ENCODE peak calls at places on chromosomes 3 and 15, in four cellular contexts. P is MM.1S; X is suprapubic skin; W is CD8-positive, alpha-beta T cell. R is an unnamed sample.

GRCh38 chr3:153880493-153880892 is 240.7 kb upstream of the ARHGEF26 start:
- DNase-seq in P (no peak), X (no peak), W (no peak), R (no peak)

GRCh38 chr15:41160639-41161315 is 44.7 kb upstream of the INO80 start:
- DNase-seq in P (no peak), X (no peak), W (no peak), R (no peak)

GRCh38 chr3:158102660-158103085 is 3.5 kb downstream of the SHOX2 start:
- DNase-seq in P (no peak), X (no peak), W (no peak), R (no peak)

GRCh38 chr3:156359337-156359736 is 195.6 kb downstream of the SSR3 start:
- DNase-seq in P (no peak), X (no peak), W (no peak), R (no peak)

GRCh38 chr3:165619077-165619476 is 218.1 kb downstream of the BCHE start:
- DNase-seq in P (no peak), X (no peak), W (no peak), R (no peak)

GRCh38 chr3:178966299-178967183 is 105.1 kb downstream of the ZMAT3 start:
- DNase-seq in P (peak; percentile 77), X (no peak), W (no peak), R (peak; percentile 59)

GRCh38 chr3:158727499-158728377 is 4.5 kb downstream of the RARRES1 start:
- DNase-seq in P (peak; percentile 81), X (no peak), W (peak; percentile 15), R (peak; percentile 73)

GRCh38 chr3:170488802-170489201 is 70.1 kb downstream of the CLDN11 start:
- DNase-seq in P (no peak), X (no peak), W (no peak), R (no peak)

GRCh38 chr3:46097691-46098241 is 70.5 kb upstream of the XCR1 start:
- DNase-seq in P (no peak), X (no peak), W (no peak), R (peak; percentile 77)

GRCh38 chr3:192467230-192468186 is 259.8 kb downstream of the FGF12 start:
- DNase-seq in P (peak; percentile 77), X (no peak), W (peak; percentile 12), R (peak; percentile 58)

GRCh38 chr3:135077186-135077585 is 282.1 kb downstream of the EPHB1 start:
- DNase-seq in P (no peak), X (no peak), W (no peak), R (no peak)

GRCh38 chr3:42803800-42804112 is 534 bp downstream of the HIGD1A start:
- DNase-seq in P (peak; percentile 43), X (no peak), W (no peak), R (peak; percentile 68)

GRCh38 chr3:150538324-150539208 is 7.7 kb downstream of the SERP1 start:
- DNase-seq in P (no peak), X (no peak), W (no peak), R (no peak)

GRCh38 chr15:88613074-88613944 is 7.8 kb upstream of the AEN start:
- DNase-seq in P (no peak), X (no peak), W (no peak), R (peak; percentile 51)

GRCh38 chr3:122636697-122637096 is 43.9 kb upstream of the PARP14 start:
- DNase-seq in P (no peak), X (no peak), W (no peak), R (no peak)

GRCh38 chr3:174122411-174122810 is 724.9 kb downstream of the NLGN1 start:
- DNase-seq in P (no peak), X (no peak), W (no peak), R (no peak)

GRCh38 chr3:17629400-17629799 is 113.0 kb downstream of the TBC1D5 start:
- DNase-seq in P (no peak), X (no peak), W (no peak), R (no peak)

GRCh38 chr3:71478568-71478967 is 105.0 kb downstream of the FOXP1 start:
- DNase-seq in P (no peak), X (no peak), W (peak; percentile 36), R (no peak)

GRCh38 chr3:174355505-174355904 is 503.6 kb upstream of the NAALADL2 start:
- DNase-seq in P (peak; percentile 54), X (no peak), W (no peak), R (peak; percentile 16)

GRCh38 chr3:182183716-182184430 is 472.1 kb downstream of the SOX2 start:
- DNase-seq in P (no peak), X (no peak), W (no peak), R (no peak)

GRCh38 chr3:179436517-179436916 is 14.8 kb downstream of the GNB4 start:
- DNase-seq in P (no peak), X (no peak), W (no peak), R (no peak)

GRCh38 chr15:62323353-62323752 is 158.3 kb upstream of the C2CD4B start:
- DNase-seq in P (no peak), X (no peak), W (no peak), R (no peak)

GRCh38 chr3:65953301-65953812 is 85.4 kb downstream of the MAGI1 start:
- DNase-seq in P (peak; percentile 52), X (peak; percentile 65), W (no peak), R (no peak)

GRCh38 chr3:112761062-112761638 is 85.5 kb downstream of the CD200R1L start:
- DNase-seq in P (peak; percentile 32), X (no peak), W (no peak), R (no peak)

GRCh38 chr3:129738189-129738588 is 131.7 kb upstream of the PLXND1 start:
- DNase-seq in P (no peak), X (no peak), W (no peak), R (no peak)

GRCh38 chr3:36201546-36201945 is 178.8 kb upstream of the STAC start:
- DNase-seq in P (no peak), X (no peak), W (no peak), R (no peak)

GRCh38 chr3:135982404-135982761 is 16.9 kb downstream of the PPP2R3A start:
- DNase-seq in P (no peak), X (no peak), W (no peak), R (no peak)

GRCh38 chr3:191774485-191774884 is 313.5 kb downstream of the PYDC2 start:
- DNase-seq in P (no peak), X (no peak), W (no peak), R (no peak)

GRCh38 chr3:26624209-26624775 is 1.7 kb downstream of the LRRC3B start:
- DNase-seq in P (no peak), X (no peak), W (no peak), R (no peak)

GRCh38 chr3:15361494-15362214 is 29.3 kb upstream of the SH3BP5 start:
- DNase-seq in P (no peak), X (no peak), W (no peak), R (peak; percentile 95)

GRCh38 chr15:70690491-70691281 is 72.7 kb downstream of the UACA start:
- DNase-seq in P (no peak), X (no peak), W (no peak), R (no peak)

GRCh38 chr15:40249477-40250303 is 10.8 kb downstream of the PAK6 start:
- DNase-seq in P (no peak), X (peak; percentile 54), W (no peak), R (no peak)

GRCh38 chr3:142276780-142277179 is 51.4 kb upstream of the GK5 start:
- DNase-seq in P (no peak), X (no peak), W (no peak), R (no peak)

GRCh38 chr3:169147246-169148008 is 516.1 kb downstream of the MECOM start:
- DNase-seq in P (peak; percentile 58), X (peak; percentile 53), W (no peak), R (no peak)

GRCh38 chr3:12659316-12660015 is 4.5 kb downstream of the RAF1 start:
- DNase-seq in P (no peak), X (no peak), W (no peak), R (no peak)

GRCh38 chr3:126134219-126134975 is 46.0 kb downstream of the ALDH1L1 start:
- DNase-seq in P (peak; percentile 55), X (peak; percentile 76), W (peak; percentile 20), R (peak; percentile 45)
- TF ChIP-seq CTCF in P (peak; percentile 78), X (peak; percentile 83), W (peak; percentile 48), R (peak; percentile 73)

DNA sequence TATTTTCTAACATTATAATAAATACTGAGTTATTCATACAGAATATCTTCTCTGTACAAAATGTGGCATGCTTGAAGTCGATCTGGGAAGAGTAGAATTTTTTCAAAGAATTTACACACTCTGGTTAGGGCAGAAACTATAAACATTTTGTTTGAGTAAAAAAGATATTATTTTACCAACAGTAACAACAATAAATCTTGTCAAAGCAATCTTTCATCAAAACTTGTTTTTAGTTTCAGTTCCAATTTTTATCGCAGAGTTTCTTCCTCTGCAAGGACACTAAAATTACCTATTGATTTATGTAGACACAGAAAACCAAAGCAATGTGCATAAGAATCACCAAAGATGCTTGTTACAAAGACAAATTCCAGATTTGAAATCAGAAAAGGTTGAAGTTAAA is 62.0 kb downstream of the CGGBP1 start:
- DNase-seq in P (no peak), X (no peak), W (no peak), R (no peak)
- H3K4me3 ChIP-seq in P (no peak overlapping the region), X (no peak overlapping the region), W (no peak overlapping the region), R (peak overlapping the region; percentile 22)

DNA sequence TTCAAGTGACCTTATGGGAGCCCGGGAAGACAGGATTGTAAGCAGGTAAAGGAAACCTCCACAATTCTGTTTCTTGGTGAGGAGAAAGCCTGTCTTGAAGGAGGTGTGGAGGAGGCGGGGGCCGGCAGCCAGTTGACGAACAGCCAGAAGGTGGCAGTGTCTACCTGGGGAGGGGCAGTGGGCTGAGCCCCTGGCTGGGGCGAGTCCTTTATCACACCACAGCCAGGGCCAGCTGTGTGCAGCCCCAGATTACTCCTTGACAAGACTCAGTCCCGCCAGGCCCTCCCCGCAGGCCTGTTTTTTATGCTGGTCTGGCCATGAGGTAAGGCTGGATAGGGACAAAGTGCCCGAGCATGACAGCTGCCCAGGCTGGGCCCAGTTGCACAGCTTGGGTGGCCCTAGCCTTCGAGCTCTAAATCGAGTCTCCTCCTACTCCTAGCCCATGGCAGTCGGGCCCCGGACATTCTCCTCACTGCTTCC is 40.9 kb upstream of the IDH2 start:
- DNase-seq in P (peak; percentile 70), X (no peak), W (peak; percentile 25), R (peak; percentile 86)
- TF ChIP-seq CTCF in P (peak; percentile 88), X (no peak), W (peak; percentile 70), R (peak; percentile 85)

DNA sequence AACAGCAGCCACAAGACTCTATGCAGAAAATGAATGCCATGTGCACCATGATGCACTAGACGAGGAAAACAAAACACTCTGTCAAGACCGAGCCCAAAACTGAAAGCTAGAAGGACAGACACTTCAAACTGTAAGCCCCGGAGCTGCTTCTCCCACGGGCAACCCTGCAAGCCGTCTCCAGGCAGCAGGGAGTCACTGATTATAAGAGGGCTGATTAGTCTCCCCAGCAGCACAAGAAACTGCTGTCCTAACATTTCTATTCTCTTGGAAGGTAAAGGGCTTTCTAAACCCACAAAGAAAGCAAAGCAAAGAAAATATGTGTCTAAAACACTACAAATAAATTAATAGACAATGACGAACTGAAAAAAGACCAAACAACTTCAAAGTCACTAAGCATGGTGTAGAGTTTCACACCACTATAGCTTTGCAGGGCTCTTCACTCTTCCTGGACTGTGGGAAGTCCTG is 15.5 kb downstream of the TBC1D2B start:
- DNase-seq in P (peak; percentile 82), X (no peak), W (no peak), R (peak; percentile 80)
- H3K4me3 ChIP-seq in P (peak overlapping the region; percentile 60), X (peak overlapping the region; percentile 24), W (peak overlapping the region; percentile 25), R (peak overlapping the region; percentile 48)

DNA sequence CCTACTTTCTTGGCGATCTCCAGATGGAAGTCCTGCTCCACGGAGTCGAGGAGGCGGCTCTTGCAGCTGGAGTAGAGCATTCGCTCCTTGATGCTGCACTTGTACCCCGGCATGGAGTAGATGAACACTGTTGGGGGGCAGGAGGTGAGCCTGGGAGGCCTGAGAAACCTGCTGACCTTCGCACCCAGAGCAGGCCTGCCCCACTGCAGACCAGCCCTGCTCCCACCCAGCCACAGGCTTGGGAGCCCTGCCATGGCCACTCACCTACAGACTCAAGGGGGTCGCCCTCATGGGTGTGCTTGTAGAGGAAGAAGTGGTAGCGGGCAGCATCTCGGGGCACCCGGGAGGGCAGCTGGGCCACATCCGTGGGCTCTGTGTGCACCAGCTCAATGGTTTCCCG is 4.2 kb upstream of the TLR9 start:
- DNase-seq in P (no peak), X (no peak), W (no peak), R (no peak)
- TF ChIP-seq CTCF in P (no peak), X (no peak), W (no peak), R (no peak)